ENCODE peak calls at places on chromosomes 16 and 17, in ten cellular contexts. H, O, M, Q, S, R, G, P, L and I are unnamed samples.

GRCh38 chr16:9008335-9009260 is 44.9 kb upstream of the USP7 start:
- DNase-seq in H (peak; percentile 60), O (peak; percentile 79), M (peak; percentile 62), Q (peak; percentile 59), S (peak; percentile 90), R (peak; percentile 68), G (peak; percentile 79), P (peak; percentile 69), L (peak; percentile 95), I (peak; percentile 84)

GRCh38 chr17:79970576-79971068 is 65.0 kb downstream of the TBC1D16 start:
- DNase-seq in H (no peak), O (peak; percentile 29), M (peak; percentile 40), Q (peak; percentile 72), S (no peak), R (peak; percentile 50), G (no peak), P (no peak), L (peak; percentile 59), I (peak; percentile 67)

GRCh38 chr17:77371117-77371887 is 230.5 kb downstream of the SEC14L1 start:
- DNase-seq in H (no peak), O (no peak), M (no peak), Q (no peak), S (no peak), R (no peak), G (peak; percentile 23), P (no peak), L (peak; percentile 37), I (no peak)

GRCh38 chr17:71180801-71181385 is 939.9 kb upstream of the SOX9 start:
- DNase-seq in H (no peak), O (no peak), M (peak; percentile 74), Q (no peak), S (no peak), R (no peak), G (no peak), P (no peak), L (no peak), I (no peak)

GRCh38 chr17:14803781-14804180 is 461.3 kb downstream of the PMP22 start:
- DNase-seq in H (no peak), O (no peak), M (peak; percentile 6), Q (peak; percentile 5), S (no peak), R (no peak), G (no peak), P (no peak), L (no peak), I (no peak)

GRCh38 chr16:49830873-49831272 is 25.0 kb downstream of the ZNF423 start:
- DNase-seq in H (no peak), O (no peak), M (no peak), Q (no peak), S (no peak), R (no peak), G (no peak), P (no peak), L (no peak), I (no peak)

GRCh38 chr16:47927330-47927729 is 228.5 kb downstream of the ABCC12 start:
- DNase-seq in H (no peak), O (no peak), M (no peak), Q (no peak), S (no peak), R (no peak), G (no peak), P (no peak), L (no peak), I (no peak)

GRCh38 chr16:82655315-82655714 is 28.5 kb downstream of the CDH13 start:
- DNase-seq in H (peak; percentile 68), O (no peak), M (peak; percentile 85), Q (no peak), S (no peak), R (peak; percentile 63), G (no peak), P (peak; percentile 76), L (no peak), I (no peak)

GRCh38 chr17:66056148-66056547 is 135.8 kb downstream of the CEP112 start:
- DNase-seq in H (no peak), O (no peak), M (no peak), Q (no peak), S (no peak), R (no peak), G (no peak), P (no peak), L (no peak), I (no peak)

GRCh38 chr17:1979182-1979980 is 45.8 kb downstream of the RTN4RL1 start:
- DNase-seq in H (no peak), O (no peak), M (no peak), Q (no peak), S (no peak), R (no peak), G (no peak), P (no peak), L (peak; percentile 60), I (no peak)

GRCh38 chr16:85759631-85760419 is 8.9 kb upstream of the C16orf74 start:
- DNase-seq in H (peak; percentile 18), O (no peak), M (no peak), Q (no peak), S (peak; percentile 73), R (peak; percentile 23), G (no peak), P (no peak), L (peak; percentile 86), I (peak; percentile 89)

GRCh38 chr17:71118039-71118438 is 948.7 kb downstream of the KCNJ2 start:
- DNase-seq in H (no peak), O (no peak), M (peak; percentile 18), Q (no peak), S (no peak), R (no peak), G (no peak), P (no peak), L (peak; percentile 12), I (no peak)

GRCh38 chr17:15278381-15278780 is 13.3 kb upstream of the PMP22 start:
- DNase-seq in H (no peak), O (no peak), M (no peak), Q (no peak), S (no peak), R (no peak), G (no peak), P (no peak), L (no peak), I (no peak)

GRCh38 chr17:2822358-2822757 is 26.1 kb downstream of the RAP1GAP2 start:
- DNase-seq in H (no peak), O (no peak), M (no peak), Q (no peak), S (no peak), R (no peak), G (no peak), P (no peak), L (no peak), I (no peak)

GRCh38 chr16:50616883-50617629 is 64.1 kb downstream of the SNX20 start:
- DNase-seq in H (no peak), O (no peak), M (peak; percentile 17), Q (no peak), S (no peak), R (no peak), G (no peak), P (no peak), L (peak; percentile 69), I (no peak)

GRCh38 chr17:51270675-51271074 is 10.3 kb downstream of the UTP18 start:
- DNase-seq in H (no peak), O (no peak), M (no peak), Q (no peak), S (no peak), R (no peak), G (no peak), P (no peak), L (no peak), I (no peak)

GRCh38 chr16:84048871-84049270 is 6.3 kb upstream of the SLC38A8 start:
- DNase-seq in H (no peak), O (no peak), M (no peak), Q (no peak), S (no peak), R (no peak), G (no peak), P (no peak), L (no peak), I (peak; percentile 53)

GRCh38 chr16:87812200-87812656 is 46.4 kb upstream of the KLHDC4 start:
- DNase-seq in H (no peak), O (no peak), M (no peak), Q (no peak), S (no peak), R (no peak), G (no peak), P (no peak), L (no peak), I (no peak)

GRCh38 chr17:27597188-27597580 is 33.8 kb upstream of the LGALS9 start:
- DNase-seq in H (no peak), O (no peak), M (no peak), Q (no peak), S (no peak), R (no peak), G (no peak), P (no peak), L (no peak), I (no peak)

GRCh38 chr16:85582177-85582888 is 30.8 kb upstream of the GSE1 start:
- DNase-seq in H (no peak), O (no peak), M (no peak), Q (no peak), S (no peak), R (no peak), G (no peak), P (no peak), L (peak; percentile 65), I (no peak)